ENCODE peak calls at places on chromosomes 3 and 15, in five cellular contexts. F, R, N, K and O are unnamed samples.

GRCh38 chr3:148066787-148067186 is 630.9 kb upstream of the AGTR1 start:
- DNase-seq in F (peak), R (no peak), N (no peak), K (peak), O (peak)

GRCh38 chr15:70976856-70977255 is 84.2 kb downstream of the LRRC49 start:
- DNase-seq in F (peak), R (no peak), N (no peak), K (peak), O (peak)

GRCh38 chr3:147389265-147390175 is 16.8 kb downstream of the ZIC4 start:
- DNase-seq in F (no peak), R (no peak), N (peak), K (peak), O (peak)

GRCh38 chr3:17605032-17605431 is 137.4 kb downstream of the TBC1D5 start:
- DNase-seq in F (peak), R (no peak), N (no peak), K (peak), O (peak)

GRCh38 chr3:138470687-138471086 is 36.3 kb downstream of the ESYT3 start:
- DNase-seq in F (peak), R (peak), N (no peak), K (no peak), O (no peak)

GRCh38 chr3:98602078-98602678 is 8.8 kb upstream of the CPOX start:
- DNase-seq in F (peak), R (no peak), N (peak), K (peak), O (peak)

GRCh38 chr3:69819283-69819682 is 80.0 kb downstream of the MITF start:
- DNase-seq in F (no peak), R (no peak), N (no peak), K (no peak), O (no peak)

GRCh38 chr15:43235536-43235935 is 14.7 kb upstream of the EPB42 start:
- DNase-seq in F (no peak), R (no peak), N (no peak), K (no peak), O (no peak)

GRCh38 chr3:10015476-10015904 is 10.7 kb upstream of the FANCD2 start:
- DNase-seq in F (peak), R (peak), N (no peak), K (peak), O (peak)

GRCh38 chr3:122679467-122680291 is 960 bp upstream of the PARP14 start:
- DNase-seq in F (peak), R (no peak), N (peak), K (no peak), O (peak)

GRCh38 chr3:126293370-126294082 is 63.7 kb downstream of the KLF15 start:
- DNase-seq in F (no peak), R (peak), N (no peak), K (no peak), O (peak)

GRCh38 chr15:91908401-91908800 is 54.9 kb downstream of the SLCO3A1 start:
- DNase-seq in F (peak), R (no peak), N (no peak), K (peak), O (peak)

GRCh38 chr3:16245613-16246012 is 19.1 kb downstream of the DPH3 start:
- DNase-seq in F (no peak), R (no peak), N (no peak), K (no peak), O (no peak)

GRCh38 chr3:134423153-134423552 is 48.9 kb upstream of the AMOTL2 start:
- DNase-seq in F (peak), R (no peak), N (peak), K (peak), O (peak)

GRCh38 chr3:51706788-51707731 is at the start of gene GRM2:
- DNase-seq in F (peak), R (no peak), N (peak), K (peak), O (peak)

GRCh38 chr3:49899815-49900214 is 3.9 kb downstream of the MST1R start:
- DNase-seq in F (no peak), R (no peak), N (peak), K (no peak), O (peak)

GRCh38 chr3:17135696-17136095 is 250.9 kb downstream of the PLCL2 start:
- DNase-seq in F (no peak), R (no peak), N (no peak), K (no peak), O (no peak)

GRCh38 chr3:114929971-114930732 is 216.9 kb downstream of the ZBTB20 start:
- DNase-seq in F (no peak), R (no peak), N (no peak), K (no peak), O (peak)

GRCh38 chr3:69791919-69792399 is 52.7 kb downstream of the MITF start:
- DNase-seq in F (peak), R (no peak), N (no peak), K (peak), O (peak)

GRCh38 chr15:29969587-29970401 is 113.0 kb upstream of the GOLGA8J start:
- DNase-seq in F (no peak), R (no peak), N (no peak), K (no peak), O (no peak)

GRCh38 chr3:196246612-196247308 is 30.4 kb downstream of the SLC51A start:
- DNase-seq in F (peak), R (no peak), N (no peak), K (peak), O (peak)

GRCh38 chr3:128794067-128794768 is 68.2 kb downstream of the RAB7A start:
- DNase-seq in F (peak), R (no peak), N (no peak), K (peak), O (peak)

GRCh38 chr15:98548172-98548971 is 100.0 kb upstream of the IGF1R start:
- DNase-seq in F (peak), R (peak), N (peak), K (peak), O (peak)

GRCh38 chr3:64805248-64805647 is 117.4 kb upstream of the ADAMTS9 start:
- DNase-seq in F (no peak), R (no peak), N (no peak), K (no peak), O (no peak)

GRCh38 chr3:123883656-123884257 is 375 bp downstream of the MYLK start:
- DNase-seq in F (peak), R (peak), N (peak), K (peak), O (peak)

GRCh38 chr15:35507932-35508638 is 37.9 kb downstream of the DPH6 start:
- DNase-seq in F (no peak), R (no peak), N (peak), K (no peak), O (no peak)

GRCh38 chr3:55951371-55951770 is 464.3 kb upstream of the WNT5A start:
- DNase-seq in F (no peak), R (no peak), N (no peak), K (no peak), O (no peak)

GRCh38 chr3:102512734-102513518 is 78.1 kb downstream of the ZPLD1 start:
- DNase-seq in F (no peak), R (no peak), N (no peak), K (peak), O (peak)

GRCh38 chr3:135447478-135447877 is 518.0 kb upstream of the PPP2R3A start:
- DNase-seq in F (no peak), R (peak), N (no peak), K (no peak), O (no peak)

GRCh38 chr3:23203651-23204111 is 554 bp downstream of the UBE2E2 start:
- DNase-seq in F (peak), R (no peak), N (peak), K (no peak), O (peak)

GRCh38 chr3:61172684-61173083 is 78.6 kb downstream of the FHIT start:
- DNase-seq in F (no peak), R (no peak), N (peak), K (no peak), O (no peak)
- TF ChIP-seq CTCF in F (no peak), R (no peak), N (peak), K (no peak), O (no peak)

GRCh38 chr3:12719984-12720656 is 38.9 kb downstream of the TMEM40 start:
- DNase-seq in F (peak), R (peak), N (peak), K (peak), O (peak)
- H3K4me3 ChIP-seq in F (peak), R (peak), N (no peak), K (peak), O (peak)

DNA sequence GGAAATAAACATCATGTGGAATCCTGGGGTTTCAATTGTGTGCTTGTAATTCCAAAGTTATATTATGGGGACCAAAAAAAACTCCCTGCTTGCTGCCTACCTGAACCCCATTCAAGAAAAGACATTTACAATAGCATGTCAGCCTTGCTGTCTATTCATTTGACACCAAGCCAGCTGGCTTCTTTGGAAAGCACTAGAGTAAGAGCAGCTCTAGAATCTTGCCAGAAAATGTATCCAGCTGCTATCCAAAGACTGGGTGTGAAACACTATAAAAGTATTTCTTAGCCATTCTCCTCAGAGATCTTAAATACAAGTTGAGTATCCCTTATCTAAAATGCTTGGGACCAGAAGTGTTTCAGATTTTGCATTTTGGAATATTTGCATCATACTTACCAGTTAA is 87.4 kb downstream of the RAD18 start:
- DNase-seq in F (peak), R (no peak), N (no peak), K (no peak), O (no peak)
- TF ChIP-seq CTCF in F (no peak), R (no peak), N (no peak), K (no peak), O (no peak)

DNA sequence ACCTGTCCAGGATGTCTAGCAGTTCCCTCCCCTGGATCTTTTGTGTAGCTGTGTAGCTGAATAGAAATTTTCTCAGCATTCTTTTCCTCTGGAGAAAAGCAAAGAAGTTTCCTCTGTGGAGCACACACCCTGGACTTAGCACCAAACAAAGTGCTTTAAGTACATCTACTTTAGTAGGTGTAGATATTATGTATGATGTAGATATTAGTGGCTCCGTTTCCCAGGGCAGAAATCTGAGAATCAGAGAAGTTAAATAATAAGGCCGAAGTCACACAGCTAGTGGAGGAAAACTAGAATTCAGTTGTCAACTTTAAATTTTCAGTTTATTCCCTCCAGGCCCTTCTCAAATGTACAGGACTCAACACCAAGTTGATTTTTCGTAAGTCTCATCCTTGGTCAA is 401.7 kb upstream of the NR2F2 start:
- DNase-seq in F (no peak), R (no peak), N (no peak), K (no peak), O (no peak)
- H3K4me3 ChIP-seq in F (no peak), R (no peak), N (no peak), K (no peak), O (no peak)

GRCh38 chr15:99632521-99632920 is 66.7 kb downstream of the MEF2A start:
- DNase-seq in F (no peak), R (no peak), N (no peak), K (no peak), O (no peak)
- TF ChIP-seq CTCF in F (no peak), R (no peak), N (no peak), K (no peak), O (no peak)

DNA sequence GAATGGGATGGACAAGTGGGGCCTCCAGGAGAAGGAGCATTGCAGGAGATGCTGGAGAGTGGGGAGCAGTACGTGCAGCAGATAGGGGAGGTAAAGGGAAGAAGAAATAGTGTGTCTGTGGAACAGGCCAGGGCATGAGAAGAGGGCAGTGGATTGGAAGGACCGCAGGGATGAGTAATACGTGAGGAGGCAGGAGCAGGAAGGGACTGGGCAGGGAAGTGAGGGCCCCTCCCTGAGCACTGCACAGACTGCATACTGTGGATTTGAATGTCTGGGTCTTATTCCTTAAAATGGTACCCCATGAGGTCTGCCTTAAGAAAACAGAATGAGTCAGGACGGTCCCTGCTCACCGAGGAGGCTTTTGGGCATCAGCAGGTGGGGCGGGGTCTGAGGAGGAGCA is 210.0 kb upstream of the NDN start:
- DNase-seq in F (no peak), R (peak), N (no peak), K (no peak), O (no peak)
- H3K4me3 ChIP-seq in F (no peak), R (peak), N (no peak), K (no peak), O (no peak)